ENCODE peak calls at places on chromosome 21, in six cellular contexts. R is A549, P is GM12878, X is endothelial cell of umbilical vein, B is K562, N is HepG2. C is an unnamed sample.

GRCh38 chr21:39696620-39697019 is 48.4 kb upstream of the IGSF5 start:
- DNase-seq in X (no peak), N (no peak), R (no peak), B (no peak), P (no peak), C (no peak)

GRCh38 chr21:34351786-34352241 is 12.0 kb upstream of the KCNE2 start:
- DNase-seq in X (peak), P (peak), R (peak), B (peak), N (peak), C (peak)

GRCh38 chr21:38910390-38911008 is 104.8 kb downstream of the ETS2 start:
- DNase-seq in P (no peak), R (peak), B (no peak), X (no peak), N (no peak), C (no peak)

GRCh38 chr21:45288441-45288841 is 746 bp upstream of the POFUT2 start:
- DNase-seq in B (no peak), X (no peak), P (no peak), R (no peak), N (no peak), C (no peak)

GRCh38 chr21:42037943-42038342 is 27.8 kb upstream of the ZBTB21 start:
- DNase-seq in B (no peak), R (no peak), N (peak), P (no peak), X (no peak), C (peak)

GRCh38 chr21:33870768-33871167 is 44.8 kb downstream of the ATP5PO start:
- DNase-seq in P (no peak), B (no peak), R (no peak), X (no peak), N (no peak), C (no peak)

GRCh38 chr21:17495680-17496079 is 17.2 kb upstream of the CXADR start:
- DNase-seq in P (no peak), X (no peak), B (no peak), R (no peak), N (peak), C (no peak)

GRCh38 chr21:28227881-28228623 is 764.6 kb downstream of the LTN1 start:
- DNase-seq in X (no peak), P (no peak), N (no peak), R (no peak), B (no peak), C (peak)

GRCh38 chr21:44732956-44733355 is 21.6 kb upstream of the TSPEAR start:
- DNase-seq in N (no peak), R (no peak), X (no peak), B (no peak), P (no peak), C (no peak)

GRCh38 chr21:46066843-46067331 is 31.0 kb upstream of the COL6A2 start:
- DNase-seq in P (no peak), R (no peak), B (no peak), X (no peak), N (no peak), C (no peak)

GRCh38 chr21:45539796-45540600 is 2.2 kb downstream of the SLC19A1 start:
- DNase-seq in X (no peak), N (no peak), P (no peak), R (no peak), B (no peak), C (no peak)

GRCh38 chr21:27740084-27740483 is 773.2 kb upstream of the ADAMTS5 start:
- DNase-seq in R (no peak), P (no peak), N (no peak), B (no peak), X (no peak), C (no peak)

GRCh38 chr21:45533731-45534571 is 8.3 kb downstream of the SLC19A1 start:
- DNase-seq in X (no peak), R (no peak), P (no peak), B (no peak), N (no peak), C (no peak)

GRCh38 chr21:37445228-37445627 is 78.7 kb downstream of the DYRK1A start:
- DNase-seq in X (no peak), B (no peak), R (no peak), N (no peak), P (no peak), C (no peak)

GRCh38 chr21:41428311-41428710 is 2.3 kb downstream of the MX1 start:
- DNase-seq in X (no peak), N (no peak), R (no peak), B (no peak), P (no peak), C (no peak)

GRCh38 chr21:17389311-17389710 is 123.5 kb upstream of the CXADR start:
- DNase-seq in X (no peak), P (no peak), B (no peak), R (no peak), N (no peak), C (no peak)

GRCh38 chr21:14116080-14116481 is 94.7 kb downstream of the LIPI start:
- DNase-seq in N (no peak), X (no peak), P (peak), B (no peak), R (no peak), C (no peak)

GRCh38 chr21:43190544-43191340 is 21.9 kb downstream of the CRYAA start:
- DNase-seq in P (no peak), B (no peak), X (no peak), N (no peak), R (no peak), C (no peak)

GRCh38 chr21:26686278-26686677 is 113.2 kb upstream of the CYYR1 start:
- DNase-seq in N (no peak), X (peak), B (no peak), R (peak), P (no peak), C (peak)

GRCh38 chr21:44612029-44612486 is at the start of gene KRTAP10-8:
- DNase-seq in R (no peak), X (no peak), B (no peak), P (no peak), N (no peak), C (no peak)

GRCh38 chr21:33858672-33859372 is 56.8 kb downstream of the ATP5PO start:
- DNase-seq in N (no peak), X (no peak), P (no peak), B (no peak), R (no peak), C (no peak)

GRCh38 chr21:15058718-15059316 is 6.0 kb downstream of the NRIP1 start:
- DNase-seq in X (peak), B (peak), N (no peak), P (no peak), R (peak), C (no peak)

DNA sequence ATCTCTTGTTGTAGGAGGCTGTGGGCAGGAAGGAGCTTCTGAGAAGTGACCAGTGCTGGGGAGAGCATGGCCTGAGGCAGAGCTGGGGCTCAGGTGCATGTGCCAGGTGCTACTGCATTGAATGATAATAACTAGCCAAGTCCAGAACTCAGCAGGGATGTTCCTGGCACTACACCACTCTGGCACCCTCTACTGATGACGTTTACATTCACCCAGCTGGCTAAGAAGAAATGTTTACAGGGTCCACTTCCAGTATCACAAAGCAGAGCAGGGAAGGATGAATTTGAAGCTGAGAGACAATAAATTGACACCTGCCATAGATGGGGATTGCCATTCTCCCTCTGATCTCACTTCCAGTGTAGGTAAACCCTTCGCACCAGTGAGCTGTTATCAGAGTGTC is 411.8 kb downstream of the SETD4 start:
- DNase-seq in R (no peak), X (no peak), N (no peak), B (no peak), P (no peak), C (peak)
- TF ChIP-seq CTCF in R (no peak), X (no peak), N (peak), B (no peak), P (no peak), C (no peak)

GRCh38 chr21:36069713-36070573 is at the start of gene CBR1:
- DNase-seq in R (peak), X (peak), B (peak), P (peak), N (peak), C (peak)
- H3K4me3 ChIP-seq in R (peak), X (peak), B (peak), P (peak), N (peak), C (peak)

GRCh38 chr21:16074950-16075489 is 345.2 kb downstream of the USP25 start:
- DNase-seq in X (no peak), B (no peak), P (no peak), N (no peak), R (no peak), C (no peak)

GRCh38 chr21:16078382-16078781 is 348.6 kb downstream of the USP25 start:
- DNase-seq in N (no peak), B (no peak), R (no peak), X (no peak), P (no peak), C (no peak)

GRCh38 chr21:16073571-16073970 is 343.8 kb downstream of the USP25 start:
- DNase-seq in B (no peak), X (no peak), N (no peak), P (no peak), R (no peak), C (no peak)

GRCh38 chr21:16076465-16076864 is 346.7 kb downstream of the USP25 start:
- DNase-seq in R (no peak), N (no peak), B (no peak), P (no peak), X (no peak), C (no peak)

GRCh38 chr21:16075594-16076282 is 346.0 kb downstream of the USP25 start:
- DNase-seq in B (no peak), X (no peak), N (no peak), P (no peak), R (no peak), C (no peak)
- TF ChIP-seq MYC in B (no peak), X (no peak), N (no peak), P (no peak), R (no peak), C (no peak)

DNA sequence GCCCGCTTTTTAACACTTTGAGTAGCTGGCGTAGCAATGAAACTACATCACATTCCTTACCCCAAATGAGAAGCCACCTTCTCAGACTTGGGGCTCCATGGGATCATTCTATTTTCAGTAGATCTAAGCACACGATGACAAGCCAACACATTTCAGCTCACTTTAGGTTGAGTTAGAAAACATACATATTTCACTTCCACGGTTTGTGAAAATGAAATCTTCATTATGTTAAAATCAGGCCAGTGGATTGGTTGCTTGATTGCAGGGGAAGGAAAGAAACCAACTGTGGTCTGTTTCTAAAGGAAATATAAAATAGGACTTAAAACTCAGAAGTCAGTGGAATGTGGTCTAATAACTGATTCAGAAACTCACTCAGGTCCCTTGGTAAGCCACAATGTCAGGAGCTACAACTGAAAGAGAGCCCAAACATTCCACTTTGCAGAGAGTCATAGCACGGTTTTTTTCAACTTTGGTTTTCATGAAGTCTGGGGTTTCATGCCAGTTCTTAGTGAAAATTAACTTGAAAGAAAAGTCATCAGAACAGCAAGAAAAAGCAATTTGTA is 82.3 kb upstream of the TIAM1 start:
- DNase-seq in X (no peak), B (no peak), P (peak), R (no peak), N (no peak), C (no peak)
- TF ChIP-seq CTCF in X (no peak), B (no peak), P (no peak), R (no peak), N (no peak), C (no peak)

C was measured in NB4.